ENCODE peak calls at places on chromosomes 11 and 22, in seven cellular contexts. C is fibroblast of the conjunctiva; W is astrocyte of the spinal cord; N is stimulated activated CD8-positive, alpha-beta memory T cell treated with anti-CD3 and anti-CD28 coated beads, Interleukin-2, amount 100 ng/mL, for 48 hours; G is fibroblast of gingiva; U is transverse colon; H is cortex of kidney. V is an unnamed sample.

GRCh38 chr22:24232725-24233124 is 12.2 kb downstream of the GGT5 start:
- DNase-seq in C (no peak), W (no peak), N (no peak), G (no peak), U (no peak), H (no peak), V (no peak)

GRCh38 chr11:2305862-2306823 is 4.3 kb downstream of the TSPAN32 start:
- DNase-seq in C (peak), W (peak), N (no peak), G (peak), U (peak), H (no peak), V (no peak)

GRCh38 chr11:124194696-124195418 is 11.7 kb downstream of the OR10D3 start:
- DNase-seq in C (peak), W (peak), N (peak), G (peak), U (peak), H (no peak), V (peak)

GRCh38 chr11:90208857-90209256 is 14.0 kb downstream of the CHORDC1 start:
- DNase-seq in C (no peak), W (no peak), N (no peak), G (no peak), U (no peak), H (no peak), V (no peak)

GRCh38 chr11:37544491-37544890 is 946.5 kb upstream of the RAG2 start:
- DNase-seq in C (no peak), W (no peak), N (no peak), G (no peak), U (no peak), H (no peak), V (no peak)

GRCh38 chr22:23437779-23438178 is 142.3 kb downstream of the IGLL1 start:
- DNase-seq in C (no peak), W (no peak), N (no peak), G (no peak), U (no peak), H (no peak), V (no peak)

GRCh38 chr11:67053896-67054850 is 2.5 kb upstream of the RHOD start:
- DNase-seq in C (peak), W (peak), N (no peak), G (peak), U (peak), H (no peak), V (no peak)

GRCh38 chr22:46972901-46973831 is 210.7 kb downstream of the TBC1D22A start:
- DNase-seq in C (no peak), W (no peak), N (no peak), G (no peak), U (no peak), H (no peak), V (no peak)

V was measured in NCI-H2081 treated with DMSO at 0.1 percent for 48 hours.